ENCODE peak calls at places on chromosomes 5 and 9, in four cellular contexts. One of them, this sample, is unnamed.

GRCh38 chr5:111107371-111107770 is 15.2 kb downstream of the WDR36 start:
- DNase-seq in NCI-H1092 treated with DMSO at 0.1 percent for 48 hours: no peak
- DNase-seq in aorta: no peak
- DNase-seq in anterior cingulate cortex: no peak
- DNase-seq in this sample: no peak

GRCh38 chr5:164998142-164998541 is 1492.7 kb downstream of the MAT2B start:
- DNase-seq in NCI-H1092 treated with DMSO at 0.1 percent for 48 hours: no peak
- DNase-seq in anterior cingulate cortex: no peak
- DNase-seq in aorta: no peak
- DNase-seq in this sample: no peak

GRCh38 chr5:40171971-40172370 is 507.7 kb upstream of the PTGER4 start:
- DNase-seq in NCI-H1092 treated with DMSO at 0.1 percent for 48 hours: no peak
- DNase-seq in aorta: no peak
- DNase-seq in anterior cingulate cortex: no peak
- DNase-seq in this sample: no peak

GRCh38 chr9:134804871-134805270 is 75.7 kb upstream of the FCN2 start:
- DNase-seq in NCI-H1092 treated with DMSO at 0.1 percent for 48 hours: no peak
- DNase-seq in aorta: no peak
- DNase-seq in anterior cingulate cortex: no peak
- DNase-seq in this sample: no peak

GRCh38 chr9:136438909-136439549 is 616 bp downstream of the INPP5E start:
- DNase-seq in anterior cingulate cortex: no peak
- DNase-seq in aorta: no peak
- DNase-seq in NCI-H1092 treated with DMSO at 0.1 percent for 48 hours: no peak
- DNase-seq in this sample: no peak

GRCh38 chr9:135391759-135392158 is 87.8 kb upstream of the PPP1R26 start:
- DNase-seq in anterior cingulate cortex: no peak
- DNase-seq in NCI-H1092 treated with DMSO at 0.1 percent for 48 hours: no peak
- DNase-seq in aorta: no peak
- DNase-seq in this sample: no peak

GRCh38 chr9:134058716-134059115 is 9.1 kb downstream of the BRD3 start:
- DNase-seq in anterior cingulate cortex: no peak
- DNase-seq in NCI-H1092 treated with DMSO at 0.1 percent for 48 hours: no peak
- DNase-seq in aorta: no peak
- DNase-seq in this sample: no peak

GRCh38 chr5:99019812-99020697 is 91.2 kb upstream of the CHD1 start:
- DNase-seq in aorta: no peak
- DNase-seq in NCI-H1092 treated with DMSO at 0.1 percent for 48 hours: no peak
- DNase-seq in anterior cingulate cortex: no peak
- DNase-seq in this sample: no peak

GRCh38 chr9:91395106-91395552 is 28.5 kb downstream of the NFIL3 start:
- DNase-seq in aorta: no peak
- DNase-seq in anterior cingulate cortex: no peak
- DNase-seq in NCI-H1092 treated with DMSO at 0.1 percent for 48 hours: no peak
- DNase-seq in this sample: no peak

GRCh38 chr9:555493-555892 is 286.0 kb upstream of the DMRT1 start:
- DNase-seq in aorta: no peak
- DNase-seq in NCI-H1092 treated with DMSO at 0.1 percent for 48 hours: no peak
- DNase-seq in anterior cingulate cortex: no peak
- DNase-seq in this sample: no peak

GRCh38 chr5:12658871-12659446 is 754.7 kb upstream of the CTNND2 start:
- DNase-seq in aorta: no peak
- DNase-seq in anterior cingulate cortex: no peak
- DNase-seq in NCI-H1092 treated with DMSO at 0.1 percent for 48 hours: no peak
- DNase-seq in this sample: no peak

GRCh38 chr5:150789943-150790611 is 11.5 kb downstream of the SMIM3 start:
- DNase-seq in aorta: peak; percentile 66
- DNase-seq in NCI-H1092 treated with DMSO at 0.1 percent for 48 hours: no peak
- DNase-seq in anterior cingulate cortex: no peak
- DNase-seq in this sample: no peak

GRCh38 chr9:113614843-113615648 is 151.5 kb downstream of the RGS3 start:
- DNase-seq in aorta: peak; percentile 83
- DNase-seq in NCI-H1092 treated with DMSO at 0.1 percent for 48 hours: no peak
- DNase-seq in anterior cingulate cortex: peak; percentile 25
- DNase-seq in this sample: peak; percentile 68

GRCh38 chr5:128472032-128472431 is 66.0 kb downstream of the FBN2 start:
- DNase-seq in aorta: no peak
- DNase-seq in anterior cingulate cortex: no peak
- DNase-seq in NCI-H1092 treated with DMSO at 0.1 percent for 48 hours: no peak
- DNase-seq in this sample: no peak

GRCh38 chr5:93300945-93301344 is 280.1 kb downstream of the NR2F1-AS1 start:
- DNase-seq in aorta: no peak
- DNase-seq in NCI-H1092 treated with DMSO at 0.1 percent for 48 hours: no peak
- DNase-seq in anterior cingulate cortex: no peak
- DNase-seq in this sample: no peak

GRCh38 chr5:180456792-180457191 is 37.4 kb upstream of the CNOT6 start:
- DNase-seq in anterior cingulate cortex: no peak
- DNase-seq in NCI-H1092 treated with DMSO at 0.1 percent for 48 hours: no peak
- DNase-seq in aorta: no peak
- DNase-seq in this sample: no peak

GRCh38 chr5:136132087-136132486 is 558 bp upstream of the SMAD5 start:
- DNase-seq in NCI-H1092 treated with DMSO at 0.1 percent for 48 hours: no peak
- DNase-seq in anterior cingulate cortex: peak; percentile 4
- DNase-seq in aorta: no peak
- DNase-seq in this sample: no peak

GRCh38 chr5:138339464-138339863 is 1.4 kb downstream of the FAM53C start:
- DNase-seq in anterior cingulate cortex: no peak
- DNase-seq in aorta: no peak
- DNase-seq in NCI-H1092 treated with DMSO at 0.1 percent for 48 hours: no peak
- DNase-seq in this sample: no peak

GRCh38 chr5:131466171-131466766 is 168.8 kb downstream of the RAPGEF6 start:
- DNase-seq in NCI-H1092 treated with DMSO at 0.1 percent for 48 hours: no peak
- DNase-seq in anterior cingulate cortex: no peak
- DNase-seq in aorta: no peak
- DNase-seq in this sample: no peak

GRCh38 chr9:20526500-20527319 is 95.6 kb downstream of the MLLT3 start:
- DNase-seq in aorta: no peak
- DNase-seq in anterior cingulate cortex: no peak
- DNase-seq in NCI-H1092 treated with DMSO at 0.1 percent for 48 hours: no peak
- DNase-seq in this sample: no peak

GRCh38 chr9:80874276-80874675 is 815.1 kb downstream of the TLE1 start:
- DNase-seq in NCI-H1092 treated with DMSO at 0.1 percent for 48 hours: no peak
- DNase-seq in aorta: no peak
- DNase-seq in anterior cingulate cortex: no peak
- DNase-seq in this sample: no peak

GRCh38 chr5:40688127-40688756 is 8.5 kb downstream of the PTGER4 start:
- DNase-seq in NCI-H1092 treated with DMSO at 0.1 percent for 48 hours: peak; percentile 79
- DNase-seq in aorta: peak; percentile 86
- DNase-seq in anterior cingulate cortex: peak; percentile 86
- DNase-seq in this sample: peak; percentile 78

GRCh38 chr9:121601234-121601633 is 50.2 kb upstream of the DAB2IP start:
- DNase-seq in aorta: no peak
- DNase-seq in NCI-H1092 treated with DMSO at 0.1 percent for 48 hours: no peak
- DNase-seq in anterior cingulate cortex: no peak
- DNase-seq in this sample: no peak

GRCh38 chr9:98781588-98782383 is 14.6 kb downstream of the ANKS6 start:
- DNase-seq in NCI-H1092 treated with DMSO at 0.1 percent for 48 hours: no peak
- DNase-seq in anterior cingulate cortex: no peak
- DNase-seq in aorta: no peak
- DNase-seq in this sample: no peak

GRCh38 chr9:129752915-129753724 is at the start of gene PTGES:
- DNase-seq in aorta: peak; percentile 83
- DNase-seq in anterior cingulate cortex: peak; percentile 59
- DNase-seq in NCI-H1092 treated with DMSO at 0.1 percent for 48 hours: no peak
- DNase-seq in this sample: peak; percentile 71

GRCh38 chr5:180135128-180135955 is 63.8 kb upstream of the RNF130 start:
- DNase-seq in NCI-H1092 treated with DMSO at 0.1 percent for 48 hours: no peak
- DNase-seq in aorta: no peak
- DNase-seq in anterior cingulate cortex: peak; percentile 49
- DNase-seq in this sample: no peak

GRCh38 chr9:75410405-75410804 is 322.1 kb downstream of the OSTF1 start:
- DNase-seq in aorta: no peak
- DNase-seq in anterior cingulate cortex: no peak
- DNase-seq in NCI-H1092 treated with DMSO at 0.1 percent for 48 hours: no peak
- DNase-seq in this sample: no peak

GRCh38 chr9:87596862-87597261 is 99.2 kb downstream of the DAPK1 start:
- DNase-seq in NCI-H1092 treated with DMSO at 0.1 percent for 48 hours: no peak
- DNase-seq in anterior cingulate cortex: no peak
- DNase-seq in aorta: peak; percentile 82
- DNase-seq in this sample: peak; percentile 42

GRCh38 chr5:179840766-179841165 is 17.9 kb downstream of the MRNIP start:
- DNase-seq in aorta: no peak
- DNase-seq in anterior cingulate cortex: no peak
- DNase-seq in NCI-H1092 treated with DMSO at 0.1 percent for 48 hours: no peak
- DNase-seq in this sample: no peak